ENCODE peak calls at places on chromosome 11, in ten cellular contexts. A is H1, G is esophagus squamous epithelium, U is stomach, D is tibial nerve, X is breast epithelium, I is heart left ventricle, Q is IMR-90, T is A549, K is adrenal gland. J is an unnamed sample. For H3K9me3, the result is how much of the 10 kb centered on the place peaks cover.

GRCh38 chr11:131690362-131690761 is 319.9 kb downstream of the NTM start:
- DNase-seq in G (no peak), D (no peak), A (no peak), T (no peak), I (no peak), K (peak), X (no peak), Q (no peak), U (no peak), J (no peak)

GRCh38 chr11:20155683-20156279 is 4.5 kb downstream of the DBX1 start:
- DNase-seq in D (no peak), K (no peak), A (no peak), Q (no peak), I (no peak), G (no peak), T (no peak), U (no peak), X (no peak), J (no peak)

GRCh38 chr11:86116996-86117705 is 48.3 kb upstream of the PICALM start:
- DNase-seq in K (no peak), Q (peak), I (no peak), X (no peak), D (no peak), A (no peak), G (no peak), T (peak), U (no peak), J (no peak)

GRCh38 chr11:76410771-76411423 is 29.8 kb downstream of the GVQW3 start:
- DNase-seq in D (no peak), A (no peak), T (no peak), I (no peak), G (no peak), Q (no peak), U (no peak), X (no peak), K (no peak), J (no peak)

GRCh38 chr11:35986958-35987357 is 43.1 kb downstream of the LDLRAD3 start:
- DNase-seq in D (no peak), G (no peak), T (no peak), A (no peak), X (no peak), Q (peak), K (no peak), U (no peak), I (no peak), J (no peak)

GRCh38 chr11:23954317-23954716 is 542.5 kb upstream of the LUZP2 start:
- DNase-seq in U (no peak), K (no peak), T (no peak), Q (peak), X (no peak), I (no peak), D (no peak), A (no peak), G (no peak), J (no peak)

GRCh38 chr11:116357769-116358544 is 414.8 kb downstream of the BUD13 start:
- DNase-seq in I (no peak), D (no peak), K (no peak), T (peak), G (no peak), Q (no peak), A (peak), X (no peak), U (no peak), J (peak)

GRCh38 chr11:66188580-66188979 is 79.9 kb upstream of the RAB1B start:
- DNase-seq in I (no peak), G (no peak), T (no peak), Q (peak), X (no peak), A (no peak), U (no peak), D (no peak), K (no peak), J (no peak)

GRCh38 chr11:31815743-31816466 is 4.8 kb upstream of the PAX6 start:
- DNase-seq in D (peak), X (no peak), T (no peak), A (no peak), U (no peak), Q (no peak), I (no peak), K (no peak), G (no peak), J (no peak)

GRCh38 chr11:70921804-70922203 is 330.6 kb downstream of the SHANK2 start:
- DNase-seq in X (no peak), Q (no peak), D (no peak), U (no peak), A (no peak), T (no peak), I (no peak), G (no peak), K (no peak), J (no peak)
- H3K9me3 ChIP-seq in X (under half), Q (under half), D (half or more), U (under half), A (under half), T (under half), I (under half), G (under half), K (under half), J (under half)

GRCh38 chr11:83194284-83195175 is 1.0 kb downstream of the ANKRD42 start:
- DNase-seq in G (no peak), Q (peak), T (peak), K (peak), U (peak), X (peak), A (no peak), D (peak), I (peak), J (peak)
- TF ChIP-seq POLR2A in G (no peak), Q (peak), T (no peak), K (peak), U (no peak), X (peak), A (no peak), D (no peak), I (no peak), J (peak)

GRCh38 chr11:2645779-2646118 is 54.0 kb downstream of the KCNQ1OT1 start:
- DNase-seq in D (no peak), A (no peak), T (no peak), G (no peak), U (no peak), Q (no peak), X (no peak), I (no peak), K (no peak), J (no peak)

GRCh38 chr11:2649400-2649799 is 50.4 kb downstream of the KCNQ1OT1 start:
- DNase-seq in T (no peak), X (no peak), D (no peak), A (no peak), K (no peak), G (no peak), Q (no peak), I (no peak), U (no peak), J (no peak)

GRCh38 chr11:2647167-2647566 is 52.6 kb downstream of the KCNQ1OT1 start:
- DNase-seq in Q (no peak), G (no peak), U (no peak), A (no peak), T (no peak), I (no peak), D (no peak), X (no peak), K (no peak), J (no peak)

GRCh38 chr11:2649848-2650247 is 49.9 kb downstream of the KCNQ1OT1 start:
- DNase-seq in A (no peak), G (no peak), K (no peak), I (no peak), D (no peak), X (no peak), Q (no peak), U (no peak), T (no peak), J (no peak)

DNA sequence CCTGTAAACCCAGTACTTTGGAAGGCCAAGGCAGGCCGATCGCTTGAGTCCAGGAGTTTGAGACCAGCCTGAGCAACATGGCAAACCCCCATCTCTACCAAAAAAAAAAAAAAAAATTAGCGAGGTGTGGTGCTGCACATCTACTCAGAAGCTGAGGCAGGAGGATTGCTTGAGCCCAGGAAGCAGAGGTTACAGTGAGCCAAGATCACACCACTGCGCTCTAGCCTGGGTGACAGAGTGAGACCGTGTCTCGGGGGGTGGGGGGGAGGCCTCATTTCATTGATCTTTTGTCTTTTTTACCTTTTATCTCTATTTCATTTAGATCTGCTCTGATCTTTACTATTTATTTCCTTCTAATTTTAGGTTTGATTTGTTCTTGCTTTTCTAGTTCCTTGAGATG is 51.8 kb downstream of the KCNQ1OT1 start:
- DNase-seq in X (no peak), T (no peak), Q (no peak), A (no peak), I (no peak), D (no peak), G (no peak), U (no peak), K (no peak), J (no peak)
- H3K9me3 ChIP-seq in X (half or more), T (half or more), Q (half or more), A (half or more), I (half or more), D (half or more), G (half or more), U (half or more), K (under half), J (under half)

GRCh38 chr11:77999446-77999845 is 5.0 kb upstream of the INTS4 start:
- DNase-seq in I (no peak), A (no peak), U (no peak), X (no peak), D (no peak), K (no peak), Q (no peak), G (no peak), T (no peak), J (no peak)

GRCh38 chr11:77990981-77991380 is 3.5 kb downstream of the INTS4 start:
- DNase-seq in A (no peak), X (no peak), T (no peak), D (no peak), I (no peak), Q (no peak), U (no peak), K (no peak), G (no peak), J (no peak)

GRCh38 chr11:78000193-78000592 is 5.7 kb upstream of the INTS4 start:
- DNase-seq in I (no peak), G (no peak), D (no peak), K (peak), X (peak), A (no peak), Q (peak), U (peak), T (peak), J (no peak)

GRCh38 chr11:77993902-77994301 is 566 bp downstream of the INTS4 start:
- DNase-seq in Q (no peak), G (no peak), I (no peak), X (no peak), A (no peak), U (no peak), D (no peak), K (no peak), T (no peak), J (no peak)

DNA sequence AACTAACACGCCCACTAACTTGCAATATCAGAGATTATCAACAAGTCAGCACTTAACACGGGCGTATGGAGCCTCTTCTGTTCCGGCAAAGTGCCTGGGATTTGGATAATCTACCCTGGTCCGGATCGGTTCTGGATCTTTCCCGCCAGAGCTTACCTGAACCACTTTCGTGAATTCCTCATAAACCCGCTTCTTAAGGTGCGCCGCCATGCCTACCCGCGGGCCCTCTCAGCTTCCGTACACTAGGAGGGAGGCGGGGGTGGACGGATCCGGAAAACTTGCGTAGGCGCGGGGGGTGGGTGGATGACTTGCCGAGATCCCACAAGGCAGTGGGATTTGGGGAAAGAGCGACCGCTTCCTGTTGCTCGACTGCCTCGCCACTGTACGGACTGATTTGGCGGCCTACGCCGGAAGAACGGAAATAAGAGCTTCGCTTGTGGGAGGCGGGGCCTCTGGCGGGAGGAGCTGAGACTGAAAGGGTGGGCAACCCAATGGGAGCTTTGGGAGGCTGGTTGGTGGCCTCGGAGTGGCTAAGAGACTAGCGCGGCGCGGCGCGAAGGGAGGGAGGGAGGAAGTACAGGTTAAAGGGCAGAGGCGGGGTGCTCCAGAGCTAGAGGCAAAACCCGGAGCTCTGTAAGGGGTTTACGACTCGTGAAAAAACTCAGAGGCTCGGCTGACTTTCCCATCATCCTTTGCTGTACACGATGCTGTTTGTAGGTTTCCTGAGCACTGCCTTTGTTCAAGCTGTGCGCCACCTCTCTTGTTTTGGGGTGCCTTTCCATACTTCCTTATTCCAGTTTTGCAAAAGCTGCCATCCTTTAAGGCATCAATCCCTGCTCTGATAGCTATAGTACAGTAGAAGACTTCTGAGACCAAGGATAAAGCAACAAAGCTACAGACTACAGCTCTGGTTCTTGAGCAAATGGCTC is at the start of gene INTS4:
- DNase-seq in A (peak), D (peak), G (peak), I (peak), T (peak), X (peak), Q (peak), K (peak), U (peak), J (peak)
- TF ChIP-seq POLR2A in A (peak), D (peak), G (no peak), I (peak), T (peak), X (no peak), Q (peak), K (peak), U (no peak), J (peak)

GRCh38 chr11:101022256-101022655 is 107.4 kb downstream of the PGR start:
- DNase-seq in X (no peak), Q (no peak), T (no peak), G (no peak), A (no peak), I (no peak), D (no peak), U (no peak), K (no peak), J (no peak)

GRCh38 chr11:101014600-101015242 is 114.9 kb downstream of the PGR start:
- DNase-seq in I (no peak), Q (no peak), T (no peak), K (no peak), U (no peak), D (no peak), G (no peak), A (no peak), X (no peak), J (no peak)

DNA sequence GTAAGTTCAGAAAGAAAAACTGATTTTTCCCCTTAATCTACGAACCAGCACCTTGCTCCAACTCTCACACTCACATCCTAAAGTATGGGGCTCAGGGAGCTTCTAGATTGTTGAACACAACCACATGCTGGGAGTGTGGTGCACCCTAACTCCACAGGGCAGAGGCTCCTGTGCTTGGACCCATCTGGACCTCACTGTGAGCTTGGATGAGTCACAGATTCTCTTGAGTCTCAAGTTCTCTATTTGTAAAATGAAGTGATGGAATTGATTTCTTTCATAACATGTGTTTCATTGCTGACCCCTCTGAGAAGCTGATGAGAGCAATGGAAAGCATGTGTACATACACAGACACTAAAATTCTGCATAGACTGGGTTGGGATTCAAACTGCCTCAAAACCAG is 109.7 kb downstream of the PGR start:
- DNase-seq in D (no peak), Q (no peak), X (no peak), A (no peak), T (no peak), G (no peak), U (no peak), K (no peak), I (no peak), J (no peak)
- H3K9me3 ChIP-seq in D (under half), Q (under half), X (under half), A (under half), T (under half), G (under half), U (under half), K (under half), I (under half), J (under half)

GRCh38 chr11:119830400-119830799 is 101.4 kb upstream of the NECTIN1 start:
- DNase-seq in T (no peak), G (no peak), U (no peak), A (no peak), K (no peak), X (no peak), I (no peak), Q (no peak), D (no peak), J (no peak)

GRCh38 chr11:119832132-119832531 is 103.1 kb upstream of the NECTIN1 start:
- DNase-seq in X (no peak), D (no peak), G (no peak), U (no peak), A (no peak), I (no peak), Q (no peak), T (no peak), K (no peak), J (no peak)

GRCh38 chr11:119829407-119829806 is 100.4 kb upstream of the NECTIN1 start:
- DNase-seq in T (no peak), I (peak), U (no peak), A (no peak), Q (no peak), X (no peak), K (no peak), D (no peak), G (no peak), J (no peak)

GRCh38 chr11:119831011-119831410 is 102.0 kb upstream of the NECTIN1 start:
- DNase-seq in K (no peak), U (no peak), D (no peak), A (no peak), I (no peak), G (no peak), X (no peak), Q (no peak), T (no peak), J (no peak)

GRCh38 chr11:119832536-119832935 is 103.5 kb upstream of the NECTIN1 start:
- DNase-seq in A (no peak), Q (peak), X (no peak), K (peak), U (peak), D (peak), G (no peak), T (no peak), I (no peak), J (peak)
- TF ChIP-seq POLR2A in A (no peak), Q (no peak), X (no peak), K (no peak), U (no peak), D (no peak), G (no peak), T (no peak), I (no peak), J (no peak)

DNA sequence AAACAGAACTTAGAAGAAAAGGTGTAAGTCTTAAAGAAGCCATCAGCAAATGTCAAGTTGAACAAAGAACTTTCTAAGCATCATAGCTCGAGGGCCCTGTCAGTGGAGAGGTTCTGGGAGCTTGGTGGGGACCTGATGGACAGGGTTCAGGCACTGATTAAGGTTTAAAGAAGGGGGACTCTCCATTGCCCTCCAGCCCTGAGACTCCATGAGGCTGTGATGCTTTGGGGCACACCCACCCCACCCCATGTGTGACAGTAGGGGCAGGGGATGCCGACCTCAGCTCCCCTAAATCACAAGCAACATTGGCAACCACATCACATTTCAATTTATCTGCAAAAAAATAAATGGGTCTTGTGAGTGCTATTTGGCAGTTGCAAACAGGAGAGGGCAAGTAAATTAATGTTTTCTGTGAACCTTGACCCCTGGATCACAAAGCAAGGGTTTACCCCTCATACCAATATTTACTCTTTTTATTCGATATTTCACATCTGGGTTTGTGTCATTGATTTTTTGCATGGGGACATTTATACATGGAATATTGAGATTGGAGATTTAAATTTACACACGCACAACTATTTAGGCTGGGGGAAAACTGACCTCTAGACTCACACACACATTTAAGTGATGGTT is 37.1 kb upstream of the ANO1 start:
- DNase-seq in T (no peak), X (no peak), G (no peak), K (no peak), U (peak), D (no peak), I (no peak), Q (no peak), A (no peak), J (no peak)
- H3K9me3 ChIP-seq in T (half or more), X (under half), G (under half), K (under half), U (half or more), D (half or more), I (under half), Q (under half), A (under half), J (under half)

J was measured in ovary.